ENCODE peak calls at places on chromosomes 6 and 20, in six cellular contexts. H is stomach, W is ovary, Z is prostate gland, N is A549, Q is heart left ventricle. S is an unnamed sample.

GRCh38 chr6:3963404-3963803 is 114.2 kb downstream of the FAM50B start:
- DNase-seq in Q (no peak), W (no peak), H (no peak), N (no peak), Z (no peak), S (no peak)

GRCh38 chr6:165439928-165440554 is 130.6 kb upstream of the C6orf118 start:
- DNase-seq in Z (no peak), W (no peak), H (no peak), N (peak), Q (no peak), S (no peak)

GRCh38 chr6:90078513-90079289 is 184.4 kb downstream of the GJA10 start:
- DNase-seq in Z (no peak), W (no peak), Q (no peak), N (no peak), H (no peak), S (no peak)

GRCh38 chr20:63836335-63837133 is 5.5 kb upstream of the ZBTB46 start:
- DNase-seq in H (no peak), W (no peak), N (no peak), Z (no peak), Q (no peak), S (no peak)

GRCh38 chr6:44642345-44642744 is 254.8 kb downstream of the CDC5L start:
- DNase-seq in W (no peak), H (no peak), Z (no peak), Q (no peak), N (no peak), S (no peak)

GRCh38 chr6:1763411-1763810 is 153.7 kb downstream of the FOXC1 start:
- DNase-seq in Q (no peak), N (no peak), W (no peak), Z (no peak), H (no peak), S (no peak)

GRCh38 chr6:115891111-115891669 is 169.5 kb downstream of the FRK start:
- DNase-seq in W (no peak), Z (no peak), Q (no peak), H (no peak), N (peak), S (no peak)

GRCh38 chr20:62831854-62832211 is 15.0 kb downstream of the COL9A3 start:
- DNase-seq in Q (no peak), N (no peak), H (no peak), W (no peak), Z (no peak), S (no peak)

GRCh38 chr6:144036064-144036873 is 28.2 kb upstream of the PLAGL1 start:
- DNase-seq in H (no peak), Q (peak), Z (no peak), W (no peak), N (no peak), S (peak)

GRCh38 chr6:161269310-161269709 is 4.6 kb downstream of the AGPAT4 start:
- DNase-seq in W (no peak), Q (no peak), N (no peak), Z (no peak), H (no peak), S (no peak)

GRCh38 chr6:157813191-157813590 is 9.9 kb upstream of the SNX9 start:
- DNase-seq in W (peak), N (no peak), Z (no peak), H (no peak), Q (no peak), S (peak)

GRCh38 chr6:135191508-135192255 is 10.6 kb downstream of the MYB start:
- DNase-seq in N (no peak), Z (no peak), Q (no peak), H (no peak), W (no peak), S (no peak)

GRCh38 chr20:62684986-62685385 is 23.6 kb upstream of the NTSR1 start:
- DNase-seq in N (no peak), W (no peak), H (no peak), Q (no peak), Z (no peak), S (no peak)

GRCh38 chr6:10510592-10511367 is 10.4 kb upstream of the GCNT2 start:
- DNase-seq in W (no peak), N (peak), Z (peak), Q (peak), H (peak), S (no peak)

GRCh38 chr6:98014791-98015201 is 731.8 kb upstream of the MMS22L start:
- DNase-seq in W (no peak), H (no peak), N (no peak), Q (no peak), Z (no peak), S (no peak)

GRCh38 chr6:27178860-27179259 is 68.6 kb upstream of the PRSS16 start:
- DNase-seq in Q (no peak), Z (no peak), N (no peak), H (no peak), W (peak), S (no peak)

GRCh38 chr6:103122766-103123601 is 1729.5 kb downstream of the GRIK2 start:
- DNase-seq in H (peak), N (no peak), W (no peak), Q (no peak), Z (peak), S (no peak)

GRCh38 chr6:10084276-10084993 is 330.4 kb downstream of the TFAP2A start:
- DNase-seq in Z (no peak), Q (no peak), W (no peak), N (peak), H (no peak), S (no peak)

GRCh38 chr6:134446228-134446848 is 128.4 kb upstream of the SGK1 start:
- DNase-seq in Q (no peak), H (no peak), W (no peak), Z (peak), N (no peak), S (no peak)

GRCh38 chr20:51513545-51513944 is 29.0 kb downstream of the NFATC2 start:
- DNase-seq in Q (no peak), W (no peak), Z (no peak), H (no peak), N (no peak), S (no peak)

GRCh38 chr6:166575190-166575589 is 11.3 kb downstream of the RAMACL start:
- DNase-seq in H (no peak), N (no peak), Q (no peak), W (peak), Z (no peak), S (peak)

DNA sequence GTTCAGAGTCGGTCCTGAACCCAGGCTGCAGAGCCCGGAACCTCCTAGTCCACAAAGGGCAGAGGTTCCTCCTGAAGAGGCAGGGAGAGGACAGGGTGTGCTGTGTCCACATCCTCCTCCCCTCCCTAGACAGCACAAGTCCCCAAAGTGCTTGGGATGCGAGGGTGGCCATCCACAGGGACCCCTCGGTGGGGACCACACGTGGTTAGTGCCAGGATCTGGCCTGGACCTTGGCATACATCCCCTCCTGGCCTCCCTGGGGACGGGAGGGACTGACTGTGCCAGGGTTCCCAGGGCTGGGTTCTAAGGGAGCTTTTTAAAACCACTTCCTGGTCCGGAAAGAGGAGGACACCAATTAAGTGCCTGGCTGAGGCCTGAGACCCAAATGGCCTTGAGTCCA is 63.2 kb downstream of the CTCFL start:
- DNase-seq in Z (no peak), W (no peak), N (no peak), H (no peak), Q (no peak), S (no peak)
- TF ChIP-seq CTCF in Z (no peak), W (no peak), N (no peak), H (no peak), Q (no peak), S (no peak)

GRCh38 chr6:118934461-118935330 is at the start of gene MCM9:
- DNase-seq in W (peak), Q (peak), Z (peak), H (peak), N (peak), S (peak)
- TF ChIP-seq POLR2A in W (no peak), Q (no peak), Z (peak), H (no peak), N (peak), S (no peak)

GRCh38 chr6:47308223-47308567 is 1.5 kb downstream of the TNFRSF21 start:
- DNase-seq in H (no peak), W (no peak), N (no peak), Q (no peak), Z (no peak), S (no peak)

GRCh38 chr6:47308674-47309325 is 905 bp downstream of the TNFRSF21 start:
- DNase-seq in W (peak), H (peak), Q (peak), N (peak), Z (peak), S (peak)

GRCh38 chr6:47309326-47310130 is at the start of gene TNFRSF21:
- DNase-seq in Z (peak), H (peak), Q (peak), N (peak), W (peak), S (peak)

GRCh38 chr6:47307362-47308222 is 2.1 kb downstream of the TNFRSF21 start:
- DNase-seq in W (no peak), N (no peak), Z (no peak), H (no peak), Q (no peak), S (no peak)

GRCh38 chr6:47310131-47310480 is 401 bp upstream of the TNFRSF21 start:
- DNase-seq in N (peak), H (no peak), W (no peak), Z (no peak), Q (no peak), S (no peak)
- H3K4me3 ChIP-seq in N (peak), H (peak), W (no peak), Z (no peak), Q (peak), S (no peak)

GRCh38 chr6:152821525-152821924 is 70.9 kb downstream of the VIP start:
- DNase-seq in H (no peak), N (no peak), W (no peak), Q (no peak), Z (no peak), S (no peak)
- TF ChIP-seq CTCF in H (no peak), N (no peak), W (no peak), Q (no peak), Z (no peak), S (no peak)

GRCh38 chr20:53512076-53512475 is 81.6 kb downstream of the ZNF217 start:
- DNase-seq in H (no peak), N (no peak), W (no peak), Q (no peak), Z (no peak), S (no peak)

GRCh38 chr20:53513168-53513488 is 80.5 kb downstream of the ZNF217 start:
- DNase-seq in N (no peak), Z (no peak), W (no peak), H (no peak), Q (no peak), S (no peak)

GRCh38 chr20:53510266-53510665 is 83.4 kb downstream of the ZNF217 start:
- DNase-seq in W (no peak), N (no peak), H (no peak), Q (no peak), Z (no peak), S (no peak)

GRCh38 chr20:53513489-53514298 is 79.9 kb downstream of the ZNF217 start:
- DNase-seq in Z (no peak), Q (no peak), N (no peak), W (no peak), H (no peak), S (no peak)

DNA sequence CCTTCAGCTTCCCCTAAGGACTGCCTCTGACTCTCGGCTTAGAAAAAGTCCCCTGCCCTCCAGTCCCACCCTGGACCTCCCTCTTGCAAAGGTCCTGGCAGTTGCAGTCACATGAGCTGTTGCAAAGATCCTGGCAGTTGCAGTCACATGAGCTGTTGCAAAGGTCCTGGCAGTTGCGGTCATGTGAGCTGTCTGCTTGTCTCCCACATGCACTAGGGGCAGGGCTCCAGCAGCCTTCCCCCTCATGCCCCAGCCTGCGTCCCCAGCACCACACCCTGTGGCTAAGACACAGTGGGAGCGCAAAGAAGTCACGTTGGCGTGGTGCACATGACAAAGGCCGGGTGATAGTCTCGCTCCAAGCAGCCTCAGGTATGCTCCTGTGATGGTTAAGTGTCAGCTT is 82.9 kb downstream of the ZNF217 start:
- DNase-seq in H (no peak), Z (no peak), Q (no peak), W (no peak), N (no peak), S (no peak)
- TF ChIP-seq POLR2A in H (no peak), Z (no peak), Q (no peak), W (no peak), N (no peak), S (no peak)

DNA sequence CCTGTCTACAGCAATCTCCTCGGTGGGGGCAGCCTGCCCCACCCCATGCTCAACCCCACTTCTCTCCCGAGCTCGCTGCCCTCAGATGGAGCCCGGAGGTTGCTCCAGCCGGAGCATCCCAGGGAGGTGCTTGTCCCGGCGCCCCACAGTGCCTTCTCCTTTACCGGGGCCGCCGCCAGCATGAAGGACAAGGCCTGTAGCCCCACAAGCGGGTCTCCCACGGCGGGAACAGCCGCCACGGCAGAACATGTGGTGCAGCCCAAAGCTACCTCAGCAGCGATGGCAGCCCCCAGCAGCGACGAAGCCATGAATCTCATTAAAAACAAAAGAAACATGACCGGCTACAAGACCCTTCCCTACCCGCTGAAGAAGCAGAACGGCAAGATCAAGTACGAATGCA is 19.4 kb downstream of the PRDM1 start:
- DNase-seq in W (no peak), Q (no peak), Z (no peak), N (no peak), H (no peak), S (no peak)
- H3K4me3 ChIP-seq in W (no peak), Q (no peak), Z (no peak), N (no peak), H (no peak), S (no peak)